ENCODE peak calls at places on chromosome 17, in nine cellular contexts. W is A549, P is SK-N-SH, E is GM12878, N is Panc1, I is GM23338, Q is HCT116, C is K562, K is HepG2. R is an unnamed sample.
A peak's percentile ranks its signal among the peaks of the same experiment; 100 is the strongest.

GRCh38 chr17:68391561-68392268 is 65.6 kb downstream of the WIPI1 start:
- DNase-seq in W (no peak), P (no peak), E (no peak), N (no peak), I (no peak), Q (no peak), C (no peak), K (peak; percentile 84), R (no peak)

GRCh38 chr17:45851873-45852272 is 7.2 kb downstream of the SPPL2C start:
- DNase-seq in W (no peak), P (no peak), E (no peak), N (no peak), I (no peak), Q (no peak), C (no peak), K (no peak), R (no peak)

GRCh38 chr17:67950945-67951344 is 45.3 kb downstream of the C17orf58 start:
- DNase-seq in W (no peak), P (no peak), E (no peak), N (no peak), I (no peak), Q (no peak), C (no peak), K (no peak), R (no peak)

GRCh38 chr17:41705271-41705991 is 6.7 kb upstream of the GAST start:
- DNase-seq in W (no peak), P (no peak), E (no peak), N (no peak), I (peak; percentile 74), Q (no peak), C (no peak), K (peak; percentile 39), R (no peak)

GRCh38 chr17:63476494-63476856 is 386 bp upstream of the ACE start:
- DNase-seq in W (no peak), P (peak; percentile 92), E (no peak), N (no peak), I (peak; percentile 72), Q (no peak), C (peak; percentile 81), K (no peak), R (no peak)

GRCh38 chr17:14755002-14755401 is 454.1 kb downstream of the HS3ST3B1 start:
- DNase-seq in W (no peak), P (no peak), E (no peak), N (no peak), I (no peak), Q (no peak), C (no peak), K (no peak), R (no peak)

GRCh38 chr17:40017422-40018080 is 2.3 kb downstream of the CSF3 start:
- DNase-seq in W (no peak), P (peak; percentile 7), E (no peak), N (no peak), I (no peak), Q (no peak), C (no peak), K (no peak), R (no peak)

GRCh38 chr17:65926599-65926998 is 265.3 kb downstream of the CEP112 start:
- DNase-seq in W (no peak), P (no peak), E (no peak), N (no peak), I (no peak), Q (no peak), C (no peak), K (no peak), R (no peak)

GRCh38 chr17:48542956-48543853 is 1.7 kb downstream of the HOXB2 start:
- DNase-seq in W (peak; percentile 79), P (peak; percentile 66), E (no peak), N (no peak), I (peak; percentile 72), Q (no peak), C (peak; percentile 64), K (no peak), R (no peak)

GRCh38 chr17:42548070-42548837 is 4.5 kb upstream of the HSD17B1 start:
- DNase-seq in W (peak; percentile 96), P (peak; percentile 22), E (no peak), N (no peak), I (peak; percentile 98), Q (no peak), C (peak; percentile 9), K (no peak), R (no peak)

GRCh38 chr17:81097134-81097942 is 62.4 kb downstream of the BAIAP2 start:
- DNase-seq in W (peak; percentile 84), P (peak; percentile 87), E (no peak), N (no peak), I (peak; percentile 72), Q (peak; percentile 75), C (peak; percentile 88), K (peak; percentile 65), R (no peak)

GRCh38 chr17:27657620-27658019 is 26.6 kb downstream of the LGALS9 start:
- DNase-seq in W (no peak), P (no peak), E (no peak), N (no peak), I (peak; percentile 52), Q (no peak), C (no peak), K (no peak), R (no peak)

GRCh38 chr17:1810450-1811103 is 19.1 kb downstream of the SMYD4 start:
- DNase-seq in W (no peak), P (no peak), E (no peak), N (no peak), I (no peak), Q (no peak), C (no peak), K (peak; percentile 87), R (no peak)

GRCh38 chr17:862584-862983 is 80.4 kb downstream of the MRM3 start:
- DNase-seq in W (no peak), P (no peak), E (no peak), N (no peak), I (no peak), Q (no peak), C (no peak), K (no peak), R (no peak)

GRCh38 chr17:1707107-1707506 is 3.1 kb downstream of the TLCD2 start:
- DNase-seq in W (no peak), P (no peak), E (no peak), N (no peak), I (no peak), Q (no peak), C (no peak), K (no peak), R (no peak)

DNA sequence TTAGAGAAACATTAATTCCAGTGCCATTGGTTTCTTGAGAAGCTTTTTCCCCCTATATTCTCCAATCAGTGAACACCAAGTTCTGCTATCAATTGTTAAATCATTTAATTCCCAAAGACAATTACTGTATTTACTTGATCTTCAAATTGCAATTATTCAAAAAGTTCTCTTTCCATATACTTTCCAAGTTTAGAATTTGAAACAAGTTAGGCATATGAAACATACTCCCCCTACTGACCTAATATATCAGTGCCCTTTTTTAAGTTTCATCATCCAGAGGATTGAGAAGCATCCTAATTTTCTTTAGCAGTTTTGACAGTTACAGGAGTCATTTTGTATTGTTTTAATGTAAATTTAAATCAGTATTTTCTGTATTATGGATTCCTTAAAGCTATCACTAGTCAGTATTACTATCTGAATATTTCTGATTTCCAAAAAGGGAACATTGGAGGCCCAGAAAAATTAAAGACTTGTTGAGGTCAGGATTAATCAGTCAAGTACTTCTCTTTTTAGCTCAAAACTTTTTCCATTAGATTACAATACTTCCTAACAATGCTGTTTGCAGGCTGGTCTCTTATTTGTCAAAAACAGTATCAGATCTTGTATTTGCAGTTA is 16.3 kb downstream of the MEIOC start:
- DNase-seq in W (peak; percentile 60), P (peak; percentile 34), E (no peak), N (no peak), I (peak; percentile 45), Q (peak; percentile 18), C (peak; percentile 21), K (peak; percentile 27), R (no peak)
- TF ChIP-seq REST in W (no peak), P (no peak), E (no peak), N (no peak), I (no peak), Q (no peak), C (no peak), K (no peak), R (no peak)

GRCh38 chr17:7593296-7593695 is 3.4 kb upstream of the SOX15 start:
- DNase-seq in W (no peak), P (no peak), E (no peak), N (no peak), I (no peak), Q (no peak), C (no peak), K (no peak), R (no peak)
- TF ChIP-seq REST in W (no peak), P (no peak), E (no peak), N (no peak), I (no peak), Q (no peak), C (no peak), K (no peak), R (no peak)

GRCh38 chr17:6072611-6073010 is 2.4 kb downstream of the WSCD1 start:
- DNase-seq in W (no peak), P (no peak), E (no peak), N (no peak), I (no peak), Q (no peak), C (no peak), K (no peak), R (no peak)

GRCh38 chr17:6073620-6074019 is 3.4 kb downstream of the WSCD1 start:
- DNase-seq in W (no peak), P (no peak), E (no peak), N (no peak), I (no peak), Q (no peak), C (no peak), K (no peak), R (no peak)

GRCh38 chr17:6071528-6072065 is 1.4 kb downstream of the WSCD1 start:
- DNase-seq in W (no peak), P (no peak), E (no peak), N (no peak), I (no peak), Q (no peak), C (no peak), K (no peak), R (no peak)

GRCh38 chr17:6070895-6071511 is 824 bp downstream of the WSCD1 start:
- DNase-seq in W (peak; percentile 38), P (peak; percentile 55), E (no peak), N (no peak), I (peak; percentile 51), Q (no peak), C (no peak), K (no peak), R (no peak)

GRCh38 chr17:6072157-6072556 is 2.0 kb downstream of the WSCD1 start:
- DNase-seq in W (no peak), P (no peak), E (no peak), N (no peak), I (no peak), Q (no peak), C (no peak), K (no peak), R (no peak)
- TF ChIP-seq REST in W (no peak), P (no peak), E (no peak), N (no peak), I (no peak), Q (no peak), C (no peak), K (no peak), R (no peak)

DNA sequence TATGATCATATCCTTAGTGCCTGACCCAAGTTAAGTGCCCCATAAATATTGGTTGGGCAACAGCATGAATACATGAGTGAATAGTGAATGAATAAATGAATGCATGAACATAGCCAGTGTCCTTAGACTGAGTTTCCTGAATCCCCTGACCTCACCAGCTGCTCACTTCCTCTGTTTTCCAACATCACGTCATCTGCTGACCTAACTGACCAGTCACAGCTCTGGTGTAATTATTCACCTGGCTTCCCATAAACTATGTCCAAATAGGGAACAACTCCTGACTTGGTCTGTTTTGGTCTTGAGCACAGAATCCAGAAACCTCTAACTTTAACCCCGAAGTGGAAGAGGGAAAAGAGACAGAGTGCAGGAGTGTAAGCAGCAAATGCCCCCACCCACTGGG is 83.4 kb downstream of the ASIC2 start:
- DNase-seq in W (no peak), P (no peak), E (no peak), N (no peak), I (no peak), Q (no peak), C (no peak), K (no peak), R (no peak)
- TF ChIP-seq REST in W (no peak), P (no peak), E (no peak), N (no peak), I (no peak), Q (no peak), C (no peak), K (no peak), R (no peak)

R was measured in HL-60.